ENCODE peak calls at places on chromosome 20, in six cellular contexts. One of them, this sample, is unnamed.

GRCh38 chr20:29472606-29473005 is 1784.9 kb upstream of the DEFB115 start:
- DNase-seq in K562: no peak
- DNase-seq in H1: no peak
- DNase-seq in NB4: no peak
- DNase-seq in IMR-90: no peak
- DNase-seq in heart left ventricle: no peak
- DNase-seq in this sample: no peak

GRCh38 chr20:50585678-50586077 is 75.5 kb downstream of the PTPN1 start:
- DNase-seq in NB4: no peak
- DNase-seq in heart left ventricle: no peak
- DNase-seq in K562: no peak
- DNase-seq in IMR-90: no peak
- DNase-seq in H1: no peak
- DNase-seq in this sample: no peak

GRCh38 chr20:56382696-56383095 is 9.3 kb downstream of the AURKA start:
- DNase-seq in IMR-90: no peak
- DNase-seq in K562: peak; percentile 36
- DNase-seq in heart left ventricle: no peak
- DNase-seq in NB4: no peak
- DNase-seq in H1: no peak
- DNase-seq in this sample: peak; percentile 14

GRCh38 chr20:49431345-49431744 is 51.1 kb downstream of the KCNB1 start:
- DNase-seq in IMR-90: no peak
- DNase-seq in heart left ventricle: no peak
- DNase-seq in H1: no peak
- DNase-seq in NB4: peak; percentile 21
- DNase-seq in K562: no peak
- DNase-seq in this sample: peak; percentile 6

GRCh38 chr20:17822039-17822438 is 122.3 kb downstream of the BANF2 start:
- DNase-seq in NB4: peak; percentile 7
- DNase-seq in IMR-90: peak; percentile 72
- DNase-seq in H1: no peak
- DNase-seq in K562: no peak
- DNase-seq in heart left ventricle: no peak
- DNase-seq in this sample: no peak

GRCh38 chr20:4136078-4136966 is 121.0 kb upstream of the RNF24 start:
- DNase-seq in heart left ventricle: no peak
- DNase-seq in IMR-90: peak; percentile 56
- DNase-seq in K562: no peak
- DNase-seq in NB4: no peak
- DNase-seq in H1: no peak
- DNase-seq in this sample: no peak

GRCh38 chr20:48153523-48153922 is 368.2 kb upstream of the SULF2 start:
- DNase-seq in NB4: no peak
- DNase-seq in heart left ventricle: no peak
- DNase-seq in H1: no peak
- DNase-seq in K562: no peak
- DNase-seq in IMR-90: no peak
- DNase-seq in this sample: no peak

GRCh38 chr20:20677186-20677585 is 35.3 kb downstream of the RALGAPA2 start:
- DNase-seq in IMR-90: no peak
- DNase-seq in heart left ventricle: no peak
- DNase-seq in H1: no peak
- DNase-seq in K562: no peak
- DNase-seq in NB4: no peak
- DNase-seq in this sample: no peak

GRCh38 chr20:16803965-16804792 is 56.0 kb downstream of the OTOR start:
- DNase-seq in IMR-90: peak; percentile 48
- DNase-seq in H1: peak; percentile 25
- DNase-seq in K562: peak; percentile 54
- DNase-seq in NB4: peak; percentile 67
- DNase-seq in heart left ventricle: no peak
- DNase-seq in this sample: peak; percentile 55

GRCh38 chr20:14288341-14289330 is 48.8 kb downstream of the FLRT3 start:
- DNase-seq in K562: no peak
- DNase-seq in heart left ventricle: no peak
- DNase-seq in IMR-90: peak; percentile 72
- DNase-seq in NB4: peak; percentile 2
- DNase-seq in H1: no peak
- DNase-seq in this sample: no peak

GRCh38 chr20:53040678-53041674 is 68.8 kb downstream of the TSHZ2 start:
- DNase-seq in NB4: no peak
- DNase-seq in heart left ventricle: peak; percentile 53
- DNase-seq in K562: peak; percentile 8
- DNase-seq in H1: no peak
- DNase-seq in IMR-90: no peak
- DNase-seq in this sample: no peak

GRCh38 chr20:53608456-53609413 is 15.1 kb upstream of the ZNF217 start:
- DNase-seq in H1: no peak
- DNase-seq in IMR-90: no peak
- DNase-seq in NB4: peak; percentile 36
- DNase-seq in K562: peak; percentile 83
- DNase-seq in heart left ventricle: no peak
- DNase-seq in this sample: peak; percentile 41

DNA sequence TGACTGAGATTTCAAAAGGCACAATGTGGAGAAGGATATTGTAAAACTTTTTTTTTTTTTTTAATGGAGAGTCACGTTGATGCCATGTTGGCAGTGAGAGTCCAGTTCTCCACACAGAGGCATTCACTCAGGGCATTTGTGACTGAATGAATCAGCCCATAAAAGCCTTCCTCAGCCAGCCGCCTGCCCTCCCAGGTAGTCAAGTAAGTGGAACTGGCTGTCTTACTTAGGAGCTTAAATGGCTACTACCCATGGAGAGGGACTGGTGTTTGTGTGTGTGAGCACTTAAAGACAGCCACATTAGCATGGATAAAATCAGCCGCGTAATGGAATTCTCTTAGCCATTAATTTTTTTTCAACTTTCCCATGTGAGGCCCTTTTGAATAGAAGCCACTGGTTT is 12.6 kb downstream of the AAR2 start:
- DNase-seq in NB4: no peak
- DNase-seq in H1: no peak
- DNase-seq in IMR-90: no peak
- DNase-seq in heart left ventricle: no peak
- DNase-seq in K562: no peak
- DNase-seq in this sample: no peak
- TF ChIP-seq POLR2A in NB4: no peak
- TF ChIP-seq POLR2A in H1: no peak
- TF ChIP-seq POLR2A in IMR-90: no peak
- TF ChIP-seq POLR2A in heart left ventricle: no peak
- TF ChIP-seq POLR2A in K562: no peak
- TF ChIP-seq POLR2A in this sample: no peak

DNA sequence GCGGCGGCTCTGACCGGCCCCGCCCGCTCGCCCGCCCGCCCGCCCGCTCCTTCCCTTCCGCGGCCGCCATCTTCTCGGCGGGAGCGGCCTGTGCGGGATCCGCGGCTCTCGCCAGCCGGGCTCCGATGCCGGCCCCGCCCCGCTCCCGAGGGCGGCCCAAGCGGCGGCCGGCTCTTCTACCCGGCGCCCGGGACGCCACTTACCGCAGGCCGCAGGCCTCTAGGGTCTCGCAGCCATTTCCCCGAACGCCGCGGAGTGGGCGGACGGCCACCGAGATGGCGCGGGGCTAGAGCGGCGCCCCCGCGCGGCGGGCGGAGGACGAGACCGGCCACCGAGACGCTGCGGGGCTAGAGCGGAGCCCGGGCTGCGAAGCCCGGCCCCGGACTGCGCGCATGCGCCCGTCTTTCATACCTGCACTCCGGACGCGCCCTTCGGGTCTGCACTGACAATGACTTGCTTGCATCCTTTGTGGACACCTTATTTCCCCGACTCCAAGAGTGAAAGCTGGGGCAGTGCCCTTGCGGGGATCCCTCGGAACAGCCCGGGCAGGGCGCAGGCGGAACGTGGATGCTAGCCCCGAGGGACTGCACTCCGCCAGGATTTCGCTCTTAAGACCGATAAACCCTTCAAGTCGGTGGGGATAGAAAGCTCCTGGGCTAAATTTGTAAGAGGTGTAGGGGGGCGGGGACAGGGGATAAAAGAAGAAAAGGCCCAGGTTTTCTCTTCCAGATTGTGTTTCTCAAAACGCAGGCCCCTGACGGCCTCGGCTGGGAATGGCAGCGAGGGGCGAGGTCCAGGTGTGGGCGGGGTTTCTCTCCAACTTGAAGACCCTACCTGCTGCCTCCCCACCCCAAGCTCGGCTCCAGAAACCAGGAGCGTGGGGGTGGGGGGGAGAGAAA is at the start of gene DIDO1:
- DNase-seq in K562: peak; percentile 90
- DNase-seq in H1: no peak
- DNase-seq in NB4: peak; percentile 92
- DNase-seq in IMR-90: peak; percentile 77
- DNase-seq in heart left ventricle: peak; percentile 95
- DNase-seq in this sample: peak; percentile 89
- TF ChIP-seq POLR2A in K562: peak; percentile 75
- TF ChIP-seq POLR2A in H1: peak; percentile 40
- TF ChIP-seq POLR2A in NB4: peak; percentile 51
- TF ChIP-seq POLR2A in IMR-90: peak; percentile 36
- TF ChIP-seq POLR2A in heart left ventricle: no peak
- TF ChIP-seq POLR2A in this sample: peak; percentile 72

GRCh38 chr20:44582321-44583025 is at the start of gene PKIG:
- DNase-seq in IMR-90: peak; percentile 90
- DNase-seq in H1: no peak
- DNase-seq in K562: no peak
- DNase-seq in NB4: peak; percentile 60
- DNase-seq in heart left ventricle: no peak
- DNase-seq in this sample: peak; percentile 18
- TF ChIP-seq POLR2A in IMR-90: peak; percentile 26
- TF ChIP-seq POLR2A in H1: no peak
- TF ChIP-seq POLR2A in K562: no peak
- TF ChIP-seq POLR2A in NB4: no peak
- TF ChIP-seq POLR2A in heart left ventricle: no peak
- TF ChIP-seq POLR2A in this sample: peak; percentile 67

DNA sequence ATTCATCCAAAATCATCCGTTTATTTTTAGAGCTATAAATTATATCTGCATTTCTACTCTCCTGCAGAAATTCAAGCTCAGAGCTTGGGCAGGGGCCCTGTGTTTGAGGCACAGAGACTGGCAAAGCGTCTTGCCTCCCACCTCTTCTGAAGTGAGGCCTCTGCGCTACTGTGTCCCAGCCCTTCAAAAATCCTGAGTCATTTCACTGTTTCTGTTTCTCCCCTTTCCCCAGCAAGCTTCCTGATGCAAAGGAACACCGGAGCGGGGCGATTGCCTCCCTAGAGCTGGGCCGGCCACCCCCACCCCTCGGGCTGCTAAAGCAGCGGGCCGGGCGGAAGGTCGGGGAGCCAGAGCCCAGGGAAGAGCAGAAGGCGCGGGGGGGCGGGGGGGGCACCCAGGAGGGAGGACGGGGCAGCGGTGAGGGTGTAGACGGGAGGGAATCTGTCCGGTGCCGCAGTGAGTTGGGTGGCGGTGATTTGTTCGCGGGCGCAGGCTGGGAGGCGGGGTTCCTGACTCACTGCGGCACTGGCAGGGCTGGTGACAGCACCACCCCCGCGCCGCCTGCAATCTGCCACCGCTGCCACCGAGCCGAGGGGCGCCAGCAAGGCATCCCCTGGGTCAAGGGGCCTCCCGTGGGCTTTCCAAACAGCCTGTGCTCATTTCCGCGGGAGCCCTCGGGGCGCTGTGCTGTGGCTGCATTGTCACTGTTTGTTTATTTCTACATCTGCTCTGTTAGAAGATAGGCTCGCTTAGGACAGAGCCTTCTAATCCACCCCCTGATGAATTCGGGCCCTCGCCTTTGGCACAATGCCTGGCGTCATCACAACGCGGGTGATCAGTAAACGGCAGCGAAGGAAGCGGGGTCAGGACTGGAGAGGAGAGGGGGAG is 46.5 kb upstream of the SNAP25 start:
- DNase-seq in K562: no peak
- DNase-seq in heart left ventricle: peak; percentile 67
- DNase-seq in NB4: peak; percentile 21
- DNase-seq in IMR-90: peak; percentile 25
- DNase-seq in H1: no peak
- DNase-seq in this sample: no peak
- TF ChIP-seq POLR2A in K562: no peak
- TF ChIP-seq POLR2A in heart left ventricle: no peak
- TF ChIP-seq POLR2A in NB4: no peak
- TF ChIP-seq POLR2A in IMR-90: no peak
- TF ChIP-seq POLR2A in H1: no peak
- TF ChIP-seq POLR2A in this sample: no peak

GRCh38 chr20:24470031-24470781 is 777 bp downstream of the SYNDIG1 start:
- DNase-seq in K562: no peak
- DNase-seq in IMR-90: no peak
- DNase-seq in H1: no peak
- DNase-seq in heart left ventricle: no peak
- DNase-seq in NB4: no peak
- DNase-seq in this sample: no peak

GRCh38 chr20:24470782-24471582 is 1.6 kb downstream of the SYNDIG1 start:
- DNase-seq in NB4: no peak
- DNase-seq in IMR-90: no peak
- DNase-seq in heart left ventricle: no peak
- DNase-seq in H1: no peak
- DNase-seq in K562: no peak
- DNase-seq in this sample: no peak

GRCh38 chr20:24468401-24469115 is 871 bp upstream of the SYNDIG1 start:
- DNase-seq in H1: no peak
- DNase-seq in NB4: no peak
- DNase-seq in heart left ventricle: no peak
- DNase-seq in K562: no peak
- DNase-seq in IMR-90: no peak
- DNase-seq in this sample: no peak

GRCh38 chr20:24472426-24472825 is 3.0 kb downstream of the SYNDIG1 start:
- DNase-seq in heart left ventricle: no peak
- DNase-seq in H1: no peak
- DNase-seq in K562: no peak
- DNase-seq in NB4: no peak
- DNase-seq in IMR-90: no peak
- DNase-seq in this sample: no peak

GRCh38 chr20:24469116-24470030 is at the start of gene SYNDIG1:
- DNase-seq in heart left ventricle: no peak
- DNase-seq in H1: no peak
- DNase-seq in IMR-90: no peak
- DNase-seq in K562: no peak
- DNase-seq in NB4: no peak
- DNase-seq in this sample: no peak
- TF ChIP-seq POLR2A in heart left ventricle: no peak
- TF ChIP-seq POLR2A in H1: no peak
- TF ChIP-seq POLR2A in IMR-90: no peak
- TF ChIP-seq POLR2A in K562: no peak
- TF ChIP-seq POLR2A in NB4: no peak
- TF ChIP-seq POLR2A in this sample: no peak

GRCh38 chr20:32535316-32535952 is 49.7 kb downstream of the NOL4L start:
- DNase-seq in IMR-90: no peak
- DNase-seq in H1: no peak
- DNase-seq in NB4: no peak
- DNase-seq in K562: peak; percentile 35
- DNase-seq in heart left ventricle: no peak
- DNase-seq in this sample: no peak

GRCh38 chr20:32535953-32536823 is 48.9 kb downstream of the NOL4L start:
- DNase-seq in heart left ventricle: peak; percentile 75
- DNase-seq in IMR-90: peak; percentile 6
- DNase-seq in NB4: peak; percentile 63
- DNase-seq in H1: no peak
- DNase-seq in K562: peak; percentile 94
- DNase-seq in this sample: peak; percentile 79

GRCh38 chr20:32537657-32538525 is 47.2 kb downstream of the NOL4L start:
- DNase-seq in NB4: no peak
- DNase-seq in heart left ventricle: peak; percentile 67
- DNase-seq in K562: peak; percentile 86
- DNase-seq in H1: no peak
- DNase-seq in IMR-90: no peak
- DNase-seq in this sample: peak; percentile 66

GRCh38 chr20:32538526-32538918 is 46.6 kb downstream of the NOL4L start:
- DNase-seq in IMR-90: no peak
- DNase-seq in heart left ventricle: peak; percentile 54
- DNase-seq in H1: no peak
- DNase-seq in NB4: no peak
- DNase-seq in K562: no peak
- DNase-seq in this sample: peak; percentile 37

GRCh38 chr20:32536861-32537656 is 48.1 kb downstream of the NOL4L start:
- DNase-seq in H1: no peak
- DNase-seq in NB4: peak; percentile 51
- DNase-seq in IMR-90: no peak
- DNase-seq in K562: peak; percentile 75
- DNase-seq in heart left ventricle: peak; percentile 72
- DNase-seq in this sample: peak; percentile 41
- TF ChIP-seq POLR2A in H1: no peak
- TF ChIP-seq POLR2A in NB4: no peak
- TF ChIP-seq POLR2A in IMR-90: no peak
- TF ChIP-seq POLR2A in K562: no peak
- TF ChIP-seq POLR2A in heart left ventricle: no peak
- TF ChIP-seq POLR2A in this sample: no peak

This sample was measured in erythroblast.